ENCODE peak calls at places on chromosomes 6 and 20, in ten cellular contexts. I is tibial nerve, X is pancreas, J is neural progenitor cell, D is GM12865, M is astrocyte of the spinal cord, K is A549, A is NT2/D1, Z is ovary, P is hepatocyte. C is an unnamed sample.

GRCh38 chr20:9966966-9967365 is 67.8 kb upstream of the ANKEF1 start:
- DNase-seq in X (no peak), I (no peak), K (peak; percentile 36), D (peak; percentile 7), M (no peak), J (peak; percentile 4), P (no peak), A (no peak), Z (no peak), C (no peak)

GRCh38 chr20:50898475-50898874 is 32.8 kb downstream of the ADNP start:
- DNase-seq in I (no peak), D (no peak), K (no peak), X (no peak), P (no peak), M (no peak), J (no peak), A (no peak), Z (no peak), C (no peak)

GRCh38 chr20:62951143-62951895 is 1.2 kb upstream of the SLC17A9 start:
- DNase-seq in X (no peak), J (no peak), P (no peak), D (no peak), M (no peak), I (no peak), K (no peak), Z (no peak), A (no peak), C (no peak)

GRCh38 chr6:145749632-145750031 is 14.3 kb upstream of the EPM2A start:
- DNase-seq in A (no peak), M (peak; percentile 85), X (no peak), K (no peak), D (peak; percentile 41), J (no peak), I (no peak), P (peak; percentile 48), Z (no peak), C (peak; percentile 33)

GRCh38 chr6:85388531-85388930 is 61.4 kb upstream of the NT5E start:
- DNase-seq in Z (no peak), M (no peak), J (no peak), A (no peak), P (no peak), K (no peak), X (no peak), D (no peak), I (no peak), C (no peak)

GRCh38 chr6:81450180-81450579 is 302.3 kb downstream of the TENT5A start:
- DNase-seq in P (peak; percentile 37), M (peak; percentile 25), X (no peak), K (no peak), A (no peak), J (no peak), I (no peak), Z (no peak), D (peak; percentile 3), C (no peak)

GRCh38 chr6:111810321-111811235 is 62.7 kb downstream of the FYN start:
- DNase-seq in P (no peak), Z (no peak), M (peak; percentile 61), I (no peak), K (no peak), J (no peak), X (no peak), D (no peak), A (no peak), C (no peak)

GRCh38 chr6:144345451-144345850 is 60.3 kb downstream of the UTRN start:
- DNase-seq in D (no peak), M (no peak), X (no peak), J (no peak), I (no peak), K (no peak), Z (no peak), P (no peak), A (no peak), C (no peak)

DNA sequence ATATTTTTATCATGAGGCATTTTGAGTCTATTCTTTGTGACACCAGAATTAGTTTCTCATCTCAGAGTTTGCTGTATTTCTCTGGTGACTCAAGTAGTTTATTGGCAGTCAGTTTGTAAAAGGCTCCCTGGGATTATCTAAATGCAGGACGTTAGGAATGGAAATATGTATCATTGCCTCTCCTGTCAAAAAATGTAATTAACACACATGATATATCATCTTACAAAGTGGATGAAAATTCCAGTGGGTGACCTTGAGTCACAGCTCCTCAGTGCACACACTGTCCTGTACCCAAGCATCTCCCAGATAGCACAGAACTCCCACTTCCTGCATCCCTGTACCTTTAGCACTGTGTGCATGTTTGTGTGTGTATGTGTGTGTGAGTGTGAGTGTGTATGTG is 258.6 kb downstream of the LAMA2 start:
- DNase-seq in J (no peak), K (no peak), M (peak; percentile 38), I (no peak), X (no peak), A (no peak), P (no peak), Z (no peak), D (no peak), C (no peak)
- H3K4me3 ChIP-seq in J (no peak overlapping the region), K (no peak overlapping the region), M (no peak overlapping the region), I (no peak overlapping the region), X (no peak overlapping the region), A (no peak overlapping the region), P (no peak overlapping the region), Z (no peak overlapping the region), D (no peak overlapping the region), C (no peak overlapping the region)

DNA sequence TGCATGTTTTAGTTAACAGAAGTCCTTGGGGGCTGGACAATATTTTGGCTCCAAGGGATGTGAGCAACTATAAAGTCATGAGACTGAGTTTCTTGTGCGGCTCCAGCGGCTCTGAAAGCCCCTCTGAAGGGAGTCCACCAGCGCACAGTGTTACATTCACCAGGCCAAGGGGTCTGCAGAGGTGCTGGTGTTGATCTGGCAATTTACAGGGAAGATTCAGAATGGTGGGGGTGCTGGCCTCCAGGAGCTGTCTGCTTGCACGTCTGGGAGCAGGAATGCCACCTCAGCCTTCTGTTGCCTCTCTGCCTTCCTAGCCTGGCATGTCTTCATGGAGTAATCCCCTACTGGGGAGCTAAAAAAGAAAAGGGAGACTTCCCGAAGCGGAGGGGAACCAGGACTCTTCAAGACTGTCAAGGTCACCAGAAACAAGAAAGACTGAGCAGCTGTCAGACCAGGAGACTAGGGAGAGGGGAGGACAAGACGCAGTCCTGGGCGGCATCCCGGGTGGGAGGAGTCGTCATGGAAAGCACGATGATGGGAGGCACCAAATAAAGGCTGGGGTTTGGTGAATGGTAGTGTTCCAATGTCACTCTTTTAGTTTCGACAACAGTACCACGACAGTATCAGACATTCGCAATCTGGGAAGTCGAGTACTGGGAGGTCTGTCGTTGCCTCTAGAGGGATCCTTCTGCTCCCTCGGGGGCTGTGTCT is 31.9 kb downstream of the PSMG4 start:
- DNase-seq in Z (no peak), J (no peak), X (no peak), I (no peak), D (no peak), A (no peak), P (no peak), K (no peak), M (no peak), C (no peak)
- H3K4me3 ChIP-seq in Z (no peak overlapping the region), J (no peak overlapping the region), X (no peak overlapping the region), I (no peak overlapping the region), D (no peak overlapping the region), A (no peak overlapping the region), P (no peak overlapping the region), K (no peak overlapping the region), M (no peak overlapping the region), C (no peak overlapping the region)

DNA sequence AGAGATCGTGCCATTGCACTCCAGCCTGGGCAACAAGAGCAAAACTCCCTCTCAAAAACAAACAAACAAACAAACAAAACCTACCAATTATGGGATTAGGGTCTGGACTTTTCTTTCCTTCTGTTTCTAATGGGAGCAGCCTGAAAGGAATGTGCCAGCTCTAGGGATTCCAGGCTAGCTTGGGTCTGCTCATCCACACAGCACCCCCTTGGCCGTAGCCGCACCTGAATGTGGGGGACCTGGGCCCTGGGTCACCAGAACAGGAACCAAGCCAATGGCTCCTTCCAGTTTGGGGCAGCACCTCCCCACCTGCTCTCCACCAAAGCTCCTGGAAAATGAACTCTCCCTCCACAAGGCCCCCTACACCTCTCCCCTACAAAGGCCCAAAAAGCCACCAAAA is 6.7 kb downstream of the CTSZ start:
- DNase-seq in P (no peak), X (no peak), Z (no peak), J (no peak), A (no peak), M (no peak), I (no peak), K (no peak), D (no peak), C (no peak)
- H3K4me3 ChIP-seq in P (no peak overlapping the region), X (no peak overlapping the region), Z (no peak overlapping the region), J (no peak overlapping the region), A (no peak overlapping the region), M (no peak overlapping the region), I (no peak overlapping the region), K (no peak overlapping the region), D (no peak overlapping the region), C (no peak overlapping the region)

GRCh38 chr6:108114861-108115597 is 40.5 kb upstream of the OSTM1 start:
- DNase-seq in D (no peak), Z (peak; percentile 27), J (peak; percentile 89), K (no peak), A (no peak), P (peak; percentile 62), X (peak; percentile 71), I (peak; percentile 35), M (peak; percentile 69), C (no peak)
- H3K4me3 ChIP-seq in D (no peak overlapping the region), Z (peak overlapping the region; percentile 20), J (peak overlapping the region; percentile 48), K (peak overlapping the region; percentile 34), A (peak overlapping the region; percentile 42), P (peak overlapping the region; percentile 44), X (peak overlapping the region; percentile 16), I (peak overlapping the region; percentile 12), M (peak overlapping the region; percentile 42), C (no peak overlapping the region)

DNA sequence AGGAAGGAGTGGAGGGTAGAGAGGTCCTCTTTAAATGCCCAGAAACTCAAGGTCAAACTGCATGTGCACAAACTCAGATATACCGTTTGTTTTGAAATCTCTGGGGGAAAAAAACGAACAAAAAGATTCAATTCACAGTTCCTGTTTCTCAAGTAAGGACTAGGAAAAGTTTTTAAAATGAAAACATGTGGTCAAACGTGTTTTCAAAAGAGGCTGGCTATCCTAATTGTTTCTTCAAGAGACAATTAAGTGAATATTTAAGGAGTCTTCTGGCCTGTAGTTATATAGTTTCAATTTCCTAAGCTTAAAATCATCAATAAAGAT is 3.1 kb downstream of the RSPO3 start:
- DNase-seq in A (no peak), I (no peak), K (no peak), X (no peak), Z (no peak), D (no peak), J (no peak), M (no peak), P (no peak), C (no peak)
- H3K4me3 ChIP-seq in A (no peak overlapping the region), I (no peak overlapping the region), K (peak overlapping the region; percentile 90), X (no peak overlapping the region), Z (no peak overlapping the region), D (no peak overlapping the region), J (no peak overlapping the region), M (no peak overlapping the region), P (no peak overlapping the region), C (no peak overlapping the region)